ENCODE peak calls at places on chromosomes 13 and 19, in four cellular contexts. I is IMR-90, N is mesendoderm, X is neuronal stem cell. C is an unnamed sample.

GRCh38 chr19:51664131-51664530 is 17.5 kb upstream of the SIGLEC14 start:
- DNase-seq in X (no peak), N (no peak), I (no peak), C (no peak)

GRCh38 chr19:5967994-5968430 is 9.9 kb downstream of the RANBP3 start:
- DNase-seq in I (peak; percentile 88), X (peak; percentile 67), N (peak; percentile 87), C (peak; percentile 81)

GRCh38 chr13:31703780-31704179 is 35.5 kb upstream of the RXFP2 start:
- DNase-seq in N (no peak), I (no peak), X (no peak), C (no peak)

GRCh38 chr13:72970956-72971355 is 87.8 kb upstream of the KLF5 start:
- DNase-seq in X (no peak), N (peak; percentile 14), I (peak; percentile 57), C (peak; percentile 41)

GRCh38 chr13:40217675-40218074 is 448.8 kb downstream of the FOXO1 start:
- DNase-seq in N (no peak), X (no peak), I (no peak), C (no peak)

GRCh38 chr19:7522923-7523667 is 671 bp downstream of the MCOLN1 start:
- DNase-seq in X (no peak), I (no peak), N (no peak), C (peak; percentile 45)

GRCh38 chr19:33492951-33493350 is 28.6 kb downstream of the PEPD start:
- DNase-seq in X (no peak), N (no peak), I (no peak), C (no peak)

GRCh38 chr13:74325106-74325505 is 190.9 kb upstream of the KLF12 start:
- DNase-seq in X (no peak), I (peak; percentile 87), N (no peak), C (no peak)

GRCh38 chr13:24684600-24684998 is 4.4 kb downstream of the ATP12A start:
- DNase-seq in I (no peak), N (no peak), X (no peak), C (no peak)

GRCh38 chr13:101309014-101309619 is 107.2 kb downstream of the NALCN start:
- DNase-seq in N (no peak), X (no peak), I (peak; percentile 46), C (no peak)

GRCh38 chr13:111508164-111508870 is 187.9 kb downstream of the TEX29 start:
- DNase-seq in X (no peak), N (no peak), I (no peak), C (no peak)

GRCh38 chr13:94154362-94154761 is 325.1 kb downstream of the DCT start:
- DNase-seq in X (no peak), N (peak; percentile 51), I (peak; percentile 35), C (no peak)

GRCh38 chr19:50465986-50466771 is 10.1 kb upstream of the EMC10 start:
- DNase-seq in N (peak; percentile 84), X (no peak), I (no peak), C (peak; percentile 31)

GRCh38 chr19:23395041-23395721 is at the start of gene ZNF91:
- DNase-seq in N (peak; percentile 99), I (peak; percentile 96), X (peak; percentile 91), C (peak; percentile 97)

GRCh38 chr19:51145926-51146493 is 3.9 kb downstream of the SIGLEC7 start:
- DNase-seq in I (no peak), N (no peak), X (no peak), C (no peak)

GRCh38 chr19:42277821-42278809 is 9.1 kb downstream of the CIC start:
- DNase-seq in N (no peak), X (no peak), I (no peak), C (no peak)

GRCh38 chr13:111281751-111282311 is 38.6 kb upstream of the TEX29 start:
- DNase-seq in N (no peak), I (peak; percentile 85), X (no peak), C (peak; percentile 29)

GRCh38 chr19:14427461-14427860 is 5.6 kb upstream of the PKN1 start:
- DNase-seq in X (no peak), N (no peak), I (no peak), C (no peak)

GRCh38 chr13:98890186-98890585 is 87.7 kb downstream of the DOCK9 start:
- DNase-seq in X (no peak), I (peak; percentile 74), N (no peak), C (peak; percentile 89)

GRCh38 chr13:39016789-39017188 is 21.1 kb downstream of the PROSER1 start:
- DNase-seq in I (peak; percentile 8), N (peak; percentile 48), X (peak; percentile 42), C (peak; percentile 63)

GRCh38 chr19:33794578-33795369 is 1.9 kb upstream of the KCTD15 start:
- DNase-seq in N (peak; percentile 52), X (peak; percentile 26), I (no peak), C (no peak)

GRCh38 chr13:98214707-98215106 is 37.6 kb upstream of the RNF113B start:
- DNase-seq in I (no peak), X (no peak), N (no peak), C (peak; percentile 58)

GRCh38 chr13:101307181-101307701 is 109.1 kb downstream of the NALCN start:
- DNase-seq in N (no peak), X (no peak), I (peak; percentile 90), C (peak; percentile 24)

GRCh38 chr19:18762125-18763023 is 28.7 kb downstream of the COMP start:
- DNase-seq in I (no peak), X (no peak), N (peak; percentile 24), C (no peak)

GRCh38 chr19:15443838-15444237 is 5.9 kb downstream of the WIZ start:
- DNase-seq in N (no peak), I (no peak), X (no peak), C (no peak)

GRCh38 chr19:7272856-7273578 is 21.2 kb downstream of the INSR start:
- DNase-seq in N (no peak), X (no peak), I (no peak), C (no peak)

GRCh38 chr13:77691871-77692270 is 5.6 kb upstream of the SLAIN1 start:
- DNase-seq in X (no peak), N (no peak), I (no peak), C (no peak)

GRCh38 chr19:30498707-30499106 is 126.5 kb downstream of the ZNF536 start:
- DNase-seq in X (no peak), I (no peak), N (peak; percentile 38), C (no peak)

GRCh38 chr19:9667898-9668297 is 7.0 kb downstream of the ZNF562 start:
- DNase-seq in I (no peak), X (no peak), N (no peak), C (no peak)

GRCh38 chr13:25625361-25625760 is 253.6 kb downstream of the ATP8A2 start:
- DNase-seq in N (no peak), X (no peak), I (no peak), C (no peak)

GRCh38 chr13:71751074-71751473 is 115.9 kb downstream of the DACH1 start:
- DNase-seq in X (no peak), N (no peak), I (no peak), C (no peak)

GRCh38 chr19:46082728-46083050 is 41.8 kb downstream of the IGFL3 start:
- DNase-seq in I (no peak), N (no peak), X (no peak), C (peak; percentile 91)

GRCh38 chr13:27977476-27978300 is 8.6 kb upstream of the CDX2 start:
- DNase-seq in X (no peak), N (peak; percentile 86), I (no peak), C (no peak)

GRCh38 chr19:46722421-46723022 is 5.6 kb upstream of the PRKD2 start:
- DNase-seq in I (no peak), X (no peak), N (no peak), C (no peak)

GRCh38 chr19:15810335-15810734 is 5.1 kb downstream of the OR10H1 start:
- DNase-seq in X (no peak), I (no peak), N (no peak), C (no peak)

DNA sequence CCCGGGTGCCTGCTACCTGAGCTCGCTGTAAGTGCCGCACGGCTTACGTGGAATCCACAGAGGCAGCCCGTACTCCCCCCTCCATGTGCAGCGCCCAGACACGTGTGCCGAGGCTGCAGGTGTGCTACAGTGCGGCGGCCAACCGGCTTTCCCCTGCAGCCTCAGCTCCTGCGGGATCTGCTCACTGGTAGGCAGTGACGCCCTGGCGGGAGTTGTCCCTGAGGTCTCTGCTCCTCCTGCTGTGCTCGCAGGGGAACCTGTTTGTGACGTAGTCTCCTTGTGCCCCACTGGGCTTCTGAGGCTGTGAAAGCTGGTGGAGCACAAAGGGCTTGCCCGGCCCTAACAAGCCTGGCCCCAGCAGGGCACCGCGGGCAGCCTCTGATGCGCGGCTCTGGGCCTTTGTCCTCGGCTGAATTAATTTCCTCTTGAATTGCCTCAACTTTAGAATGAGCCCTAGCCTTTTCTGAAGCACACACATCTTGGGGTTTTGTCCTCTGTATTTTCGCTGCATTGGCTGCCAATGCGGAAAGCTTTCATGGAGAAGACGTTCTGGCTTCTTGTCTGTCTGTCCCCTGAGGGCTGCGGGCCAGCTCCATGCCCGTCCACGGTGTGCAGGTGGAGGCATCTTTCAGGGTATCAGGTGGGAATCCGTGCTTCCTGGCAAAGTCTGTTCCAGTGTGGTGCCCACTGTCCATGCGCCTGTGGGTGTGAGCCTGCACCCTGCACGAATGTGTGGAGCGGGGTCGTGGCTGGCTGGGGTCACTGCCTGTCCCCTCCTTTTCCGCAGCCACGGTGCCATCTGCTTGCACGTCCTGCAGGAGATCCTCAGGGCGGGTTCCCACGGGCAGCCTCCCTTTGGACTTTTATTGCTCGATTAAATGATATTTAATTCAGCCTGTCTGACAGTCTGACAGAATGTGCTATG is 77.3 kb upstream of the MCF2L start:
- DNase-seq in I (no peak), X (peak; percentile 76), N (no peak), C (no peak)
- H3K4ac ChIP-seq in I (no peak overlapping the region), X (peak overlapping the region; percentile 8), N (no peak overlapping the region), C (no peak overlapping the region)

GRCh38 chr13:113519556-113519955 is 29.0 kb upstream of the DCUN1D2 start:
- DNase-seq in N (no peak), X (no peak), I (no peak), C (no peak)
- H3K36me3 ChIP-seq in N (peaks cover 5% of the 10 kb centered on the region), X (peaks cover 83% of the 10 kb centered on the region), I (peaks cover 42% of the 10 kb centered on the region), C (peaks cover 39% of the 10 kb centered on the region)

GRCh38 chr19:1827566-1828278 is 15.6 kb upstream of the ATP8B3 start:
- DNase-seq in X (no peak), N (no peak), I (no peak), C (no peak)

GRCh38 chr19:1824252-1824622 is 12.2 kb upstream of the ATP8B3 start:
- DNase-seq in X (no peak), I (no peak), N (no peak), C (no peak)

GRCh38 chr19:1823539-1824251 is 11.6 kb upstream of the ATP8B3 start:
- DNase-seq in X (no peak), N (peak; percentile 39), I (no peak), C (no peak)

GRCh38 chr19:1826557-1827521 is 14.8 kb upstream of the ATP8B3 start:
- DNase-seq in N (peak; percentile 59), I (no peak), X (no peak), C (no peak)

DNA sequence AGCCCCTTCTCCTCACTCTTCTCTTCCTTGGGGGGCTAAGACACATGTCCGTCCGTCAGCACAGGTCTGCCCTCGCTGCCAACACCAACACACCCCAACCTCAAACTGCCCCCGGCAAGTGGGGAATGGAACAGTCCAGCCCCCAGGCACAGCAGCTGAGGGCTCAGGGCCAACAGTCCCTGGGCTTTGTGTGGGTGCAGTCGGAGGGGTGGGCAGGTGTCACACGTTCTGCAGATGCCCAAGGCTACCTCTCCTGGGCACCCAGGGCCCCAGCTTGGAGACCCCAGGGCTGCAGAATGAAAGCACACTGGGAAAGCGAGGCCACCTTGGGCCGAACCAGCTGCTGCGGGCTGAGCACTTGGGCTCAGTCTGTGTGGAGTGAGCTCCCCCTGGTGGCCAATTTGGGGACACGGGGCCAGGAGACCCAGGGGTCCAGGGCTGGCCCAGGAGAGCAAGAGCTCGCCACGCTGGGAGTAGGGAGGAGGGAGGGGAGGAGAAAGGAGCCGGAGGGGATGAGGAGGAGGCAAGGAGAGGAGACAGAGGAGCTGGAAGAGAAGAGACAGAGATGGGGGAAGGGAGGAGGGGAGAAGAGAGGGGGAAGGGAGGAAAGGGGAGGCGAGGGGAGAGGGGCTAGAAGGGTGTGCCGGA is 14.0 kb upstream of the ATP8B3 start:
- DNase-seq in I (peak; percentile 56), N (peak; percentile 84), X (peak; percentile 84), C (peak; percentile 77)
- H3K4ac ChIP-seq in I (no peak overlapping the region), N (no peak overlapping the region), X (peak overlapping the region; percentile 17), C (no peak overlapping the region)

GRCh38 chr19:58086825-58087710 is 11.0 kb downstream of the ZSCAN18 start:
- DNase-seq in I (no peak), N (no peak), X (no peak), C (no peak)
- H3K36me3 ChIP-seq in I (peaks cover 35% of the 10 kb centered on the region), N (no peaks in the 10 kb centered on the region), X (peaks cover 83% of the 10 kb centered on the region), C (peaks cover 51% of the 10 kb centered on the region)

C was measured in trophoblast cell.